ENCODE peak calls at places on chromosome 17, in four cellular contexts. One of them, this sample, is unnamed.

GRCh38 chr17:75970011-75970523 is 8.9 kb downstream of the ACOX1 start:
- DNase-seq in testis: no peak
- DNase-seq in NCI-H2029: no peak
- DNase-seq in NCI-H1105 treated with DMSO at 0.1 percent for 48 hours: no peak
- DNase-seq in this sample: no peak

GRCh38 chr17:52754838-52755237 is 596.3 kb upstream of the CA10 start:
- DNase-seq in testis: no peak
- DNase-seq in NCI-H2029: no peak
- DNase-seq in NCI-H1105 treated with DMSO at 0.1 percent for 48 hours: no peak
- DNase-seq in this sample: no peak

GRCh38 chr17:51869387-51869786 is 289.1 kb downstream of the CA10 start:
- DNase-seq in testis: peak; percentile 19
- DNase-seq in NCI-H2029: no peak
- DNase-seq in NCI-H1105 treated with DMSO at 0.1 percent for 48 hours: no peak
- DNase-seq in this sample: no peak

GRCh38 chr17:60501589-60501988 is 24.5 kb downstream of the APPBP2 start:
- DNase-seq in testis: no peak
- DNase-seq in NCI-H2029: no peak
- DNase-seq in NCI-H1105 treated with DMSO at 0.1 percent for 48 hours: no peak
- DNase-seq in this sample: no peak

GRCh38 chr17:38568845-38569510 is 36.8 kb downstream of the SRCIN1 start:
- DNase-seq in testis: no peak
- DNase-seq in NCI-H2029: no peak
- DNase-seq in NCI-H1105 treated with DMSO at 0.1 percent for 48 hours: no peak
- DNase-seq in this sample: peak; percentile 69

GRCh38 chr17:30256756-30257506 is 21.4 kb upstream of the SLC6A4 start:
- DNase-seq in testis: no peak
- DNase-seq in NCI-H2029: no peak
- DNase-seq in NCI-H1105 treated with DMSO at 0.1 percent for 48 hours: no peak
- DNase-seq in this sample: no peak

GRCh38 chr17:19464033-19465026 is 53.3 kb downstream of the RNF112 start:
- DNase-seq in testis: peak; percentile 64
- DNase-seq in NCI-H2029: no peak
- DNase-seq in NCI-H1105 treated with DMSO at 0.1 percent for 48 hours: no peak
- DNase-seq in this sample: no peak

GRCh38 chr17:82775033-82775823 is 23.4 kb downstream of the TBCD start:
- DNase-seq in testis: peak; percentile 84
- DNase-seq in NCI-H2029: peak; percentile 6
- DNase-seq in NCI-H1105 treated with DMSO at 0.1 percent for 48 hours: peak; percentile 56
- DNase-seq in this sample: peak; percentile 35

GRCh38 chr17:42329025-42329976 is 41.0 kb downstream of the STAT5A start:
- DNase-seq in testis: no peak
- DNase-seq in NCI-H2029: no peak
- DNase-seq in NCI-H1105 treated with DMSO at 0.1 percent for 48 hours: no peak
- DNase-seq in this sample: no peak

GRCh38 chr17:36835036-36835435 is 102.2 kb upstream of the LHX1 start:
- DNase-seq in testis: no peak
- DNase-seq in NCI-H2029: no peak
- DNase-seq in NCI-H1105 treated with DMSO at 0.1 percent for 48 hours: no peak
- DNase-seq in this sample: no peak

GRCh38 chr17:17732892-17733670 is 51.8 kb downstream of the RAI1 start:
- DNase-seq in testis: no peak
- DNase-seq in NCI-H2029: no peak
- DNase-seq in NCI-H1105 treated with DMSO at 0.1 percent for 48 hours: no peak
- DNase-seq in this sample: no peak

GRCh38 chr17:45353047-45353446 is 36.2 kb upstream of the MAP3K14 start:
- DNase-seq in testis: no peak
- DNase-seq in NCI-H2029: no peak
- DNase-seq in NCI-H1105 treated with DMSO at 0.1 percent for 48 hours: no peak
- DNase-seq in this sample: no peak

GRCh38 chr17:35447494-35447893 is 1.1 kb downstream of the SLFN13 start:
- DNase-seq in testis: no peak
- DNase-seq in NCI-H2029: no peak
- DNase-seq in NCI-H1105 treated with DMSO at 0.1 percent for 48 hours: no peak
- DNase-seq in this sample: no peak

GRCh38 chr17:17922198-17922901 is 49.9 kb downstream of the TOM1L2 start:
- DNase-seq in testis: no peak
- DNase-seq in NCI-H2029: no peak
- DNase-seq in NCI-H1105 treated with DMSO at 0.1 percent for 48 hours: no peak
- DNase-seq in this sample: no peak

GRCh38 chr17:29363716-29364115 is 26.4 kb upstream of the TAOK1 start:
- DNase-seq in testis: no peak
- DNase-seq in NCI-H2029: no peak
- DNase-seq in NCI-H1105 treated with DMSO at 0.1 percent for 48 hours: no peak
- DNase-seq in this sample: no peak

GRCh38 chr17:83151056-83151441 is 71.6 kb downstream of the METRNL start:
- DNase-seq in testis: no peak
- DNase-seq in NCI-H2029: no peak
- DNase-seq in NCI-H1105 treated with DMSO at 0.1 percent for 48 hours: no peak
- DNase-seq in this sample: no peak

GRCh38 chr17:6796887-6797490 is 21.0 kb downstream of the FBXO39 start:
- DNase-seq in testis: no peak
- DNase-seq in NCI-H2029: no peak
- DNase-seq in NCI-H1105 treated with DMSO at 0.1 percent for 48 hours: no peak
- DNase-seq in this sample: no peak

GRCh38 chr17:65109990-65110680 is 27.0 kb upstream of the RGS9 start:
- DNase-seq in testis: no peak
- DNase-seq in NCI-H2029: no peak
- DNase-seq in NCI-H1105 treated with DMSO at 0.1 percent for 48 hours: no peak
- DNase-seq in this sample: no peak

GRCh38 chr17:31564883-31565297 is 173.4 kb downstream of the RAB11FIP4 start:
- DNase-seq in testis: no peak
- DNase-seq in NCI-H2029: no peak
- DNase-seq in NCI-H1105 treated with DMSO at 0.1 percent for 48 hours: no peak
- DNase-seq in this sample: no peak

This sample was measured in nucleus accumbens.